ENCODE peak calls at places on chromosomes 11 and 22, in five cellular contexts. One of them, this sample, is unnamed.

GRCh38 chr22:46087816-46088277 is 62.5 kb upstream of the PPARA start:
- DNase-seq in activated effector memory CD4-positive, alpha-beta T cell treated with Interleukin-2 at 50 U/mL for 16 hours: no peak
- DNase-seq in stimulated activated CD4-positive, alpha-beta T cell treated with anti-CD3 and anti-CD28 coated beads, TNF-alpha, amount 100 ng/mL, for 4 hours: no peak
- DNase-seq in NAMALWA: no peak
- DNase-seq in activated CD4-positive, CD25-positive, alpha-beta regulatory T cell: no peak
- DNase-seq in this sample: peak

GRCh38 chr11:92269841-92270240 is 45.2 kb downstream of the FAT3 start:
- DNase-seq in activated effector memory CD4-positive, alpha-beta T cell treated with Interleukin-2 at 50 U/mL for 16 hours: no peak
- DNase-seq in activated CD4-positive, CD25-positive, alpha-beta regulatory T cell: no peak
- DNase-seq in NAMALWA: no peak
- DNase-seq in stimulated activated CD4-positive, alpha-beta T cell treated with anti-CD3 and anti-CD28 coated beads, TNF-alpha, amount 100 ng/mL, for 4 hours: no peak
- DNase-seq in this sample: no peak

GRCh38 chr11:104129138-104129537 is 34.8 kb downstream of the PDGFD start:
- DNase-seq in NAMALWA: no peak
- DNase-seq in activated effector memory CD4-positive, alpha-beta T cell treated with Interleukin-2 at 50 U/mL for 16 hours: no peak
- DNase-seq in stimulated activated CD4-positive, alpha-beta T cell treated with anti-CD3 and anti-CD28 coated beads, TNF-alpha, amount 100 ng/mL, for 4 hours: no peak
- DNase-seq in activated CD4-positive, CD25-positive, alpha-beta regulatory T cell: no peak
- DNase-seq in this sample: no peak

GRCh38 chr11:2771758-2772466 is 72.1 kb upstream of the KCNQ1OT1 start:
- DNase-seq in activated effector memory CD4-positive, alpha-beta T cell treated with Interleukin-2 at 50 U/mL for 16 hours: no peak
- DNase-seq in stimulated activated CD4-positive, alpha-beta T cell treated with anti-CD3 and anti-CD28 coated beads, TNF-alpha, amount 100 ng/mL, for 4 hours: no peak
- DNase-seq in NAMALWA: no peak
- DNase-seq in activated CD4-positive, CD25-positive, alpha-beta regulatory T cell: no peak
- DNase-seq in this sample: no peak

GRCh38 chr11:14448229-14448628 is 51.4 kb downstream of the COPB1 start:
- DNase-seq in NAMALWA: no peak
- DNase-seq in stimulated activated CD4-positive, alpha-beta T cell treated with anti-CD3 and anti-CD28 coated beads, TNF-alpha, amount 100 ng/mL, for 4 hours: no peak
- DNase-seq in activated effector memory CD4-positive, alpha-beta T cell treated with Interleukin-2 at 50 U/mL for 16 hours: no peak
- DNase-seq in activated CD4-positive, CD25-positive, alpha-beta regulatory T cell: no peak
- DNase-seq in this sample: no peak

GRCh38 chr11:69035959-69036340 is 12.8 kb upstream of the TPCN2 start:
- DNase-seq in stimulated activated CD4-positive, alpha-beta T cell treated with anti-CD3 and anti-CD28 coated beads, TNF-alpha, amount 100 ng/mL, for 4 hours: no peak
- DNase-seq in activated effector memory CD4-positive, alpha-beta T cell treated with Interleukin-2 at 50 U/mL for 16 hours: no peak
- DNase-seq in NAMALWA: no peak
- DNase-seq in activated CD4-positive, CD25-positive, alpha-beta regulatory T cell: no peak
- DNase-seq in this sample: peak

GRCh38 chr22:32987081-32987631 is 71.0 kb downstream of the SYN3 start:
- DNase-seq in activated CD4-positive, CD25-positive, alpha-beta regulatory T cell: no peak
- DNase-seq in activated effector memory CD4-positive, alpha-beta T cell treated with Interleukin-2 at 50 U/mL for 16 hours: no peak
- DNase-seq in NAMALWA: no peak
- DNase-seq in stimulated activated CD4-positive, alpha-beta T cell treated with anti-CD3 and anti-CD28 coated beads, TNF-alpha, amount 100 ng/mL, for 4 hours: no peak
- DNase-seq in this sample: peak

GRCh38 chr11:67265633-67266423 is 445 bp upstream of the GRK2 start:
- DNase-seq in NAMALWA: peak
- DNase-seq in stimulated activated CD4-positive, alpha-beta T cell treated with anti-CD3 and anti-CD28 coated beads, TNF-alpha, amount 100 ng/mL, for 4 hours: peak
- DNase-seq in activated effector memory CD4-positive, alpha-beta T cell treated with Interleukin-2 at 50 U/mL for 16 hours: peak
- DNase-seq in activated CD4-positive, CD25-positive, alpha-beta regulatory T cell: peak
- DNase-seq in this sample: peak

GRCh38 chr11:47264119-47264915 is 5.6 kb upstream of the MADD start:
- DNase-seq in activated effector memory CD4-positive, alpha-beta T cell treated with Interleukin-2 at 50 U/mL for 16 hours: no peak
- DNase-seq in activated CD4-positive, CD25-positive, alpha-beta regulatory T cell: no peak
- DNase-seq in NAMALWA: no peak
- DNase-seq in stimulated activated CD4-positive, alpha-beta T cell treated with anti-CD3 and anti-CD28 coated beads, TNF-alpha, amount 100 ng/mL, for 4 hours: no peak
- DNase-seq in this sample: peak

GRCh38 chr11:12200359-12201015 is 90.1 kb downstream of the MICAL2 start:
- DNase-seq in NAMALWA: no peak
- DNase-seq in activated CD4-positive, CD25-positive, alpha-beta regulatory T cell: no peak
- DNase-seq in stimulated activated CD4-positive, alpha-beta T cell treated with anti-CD3 and anti-CD28 coated beads, TNF-alpha, amount 100 ng/mL, for 4 hours: no peak
- DNase-seq in activated effector memory CD4-positive, alpha-beta T cell treated with Interleukin-2 at 50 U/mL for 16 hours: no peak
- DNase-seq in this sample: peak

GRCh38 chr22:26922804-26923203 is 265.4 kb downstream of the MIAT start:
- DNase-seq in NAMALWA: no peak
- DNase-seq in activated CD4-positive, CD25-positive, alpha-beta regulatory T cell: no peak
- DNase-seq in activated effector memory CD4-positive, alpha-beta T cell treated with Interleukin-2 at 50 U/mL for 16 hours: no peak
- DNase-seq in stimulated activated CD4-positive, alpha-beta T cell treated with anti-CD3 and anti-CD28 coated beads, TNF-alpha, amount 100 ng/mL, for 4 hours: no peak
- DNase-seq in this sample: no peak

GRCh38 chr11:17280494-17281127 is 4.1 kb downstream of the NUCB2 start:
- DNase-seq in activated effector memory CD4-positive, alpha-beta T cell treated with Interleukin-2 at 50 U/mL for 16 hours: no peak
- DNase-seq in NAMALWA: no peak
- DNase-seq in stimulated activated CD4-positive, alpha-beta T cell treated with anti-CD3 and anti-CD28 coated beads, TNF-alpha, amount 100 ng/mL, for 4 hours: no peak
- DNase-seq in activated CD4-positive, CD25-positive, alpha-beta regulatory T cell: no peak
- DNase-seq in this sample: peak

GRCh38 chr11:44943118-44943517 is 7.6 kb downstream of the TP53I11 start:
- DNase-seq in activated CD4-positive, CD25-positive, alpha-beta regulatory T cell: no peak
- DNase-seq in activated effector memory CD4-positive, alpha-beta T cell treated with Interleukin-2 at 50 U/mL for 16 hours: no peak
- DNase-seq in NAMALWA: peak
- DNase-seq in stimulated activated CD4-positive, alpha-beta T cell treated with anti-CD3 and anti-CD28 coated beads, TNF-alpha, amount 100 ng/mL, for 4 hours: no peak
- DNase-seq in this sample: no peak

GRCh38 chr11:60910281-60910687 is 3.7 kb upstream of the TMEM109 start:
- DNase-seq in stimulated activated CD4-positive, alpha-beta T cell treated with anti-CD3 and anti-CD28 coated beads, TNF-alpha, amount 100 ng/mL, for 4 hours: no peak
- DNase-seq in NAMALWA: peak
- DNase-seq in activated CD4-positive, CD25-positive, alpha-beta regulatory T cell: no peak
- DNase-seq in activated effector memory CD4-positive, alpha-beta T cell treated with Interleukin-2 at 50 U/mL for 16 hours: no peak
- DNase-seq in this sample: no peak

GRCh38 chr22:22816171-22816514 is 71.5 kb upstream of the IGLL5 start:
- DNase-seq in activated CD4-positive, CD25-positive, alpha-beta regulatory T cell: no peak
- DNase-seq in activated effector memory CD4-positive, alpha-beta T cell treated with Interleukin-2 at 50 U/mL for 16 hours: no peak
- DNase-seq in stimulated activated CD4-positive, alpha-beta T cell treated with anti-CD3 and anti-CD28 coated beads, TNF-alpha, amount 100 ng/mL, for 4 hours: no peak
- DNase-seq in NAMALWA: no peak
- DNase-seq in this sample: no peak

GRCh38 chr11:104658177-104658576 is 240.1 kb downstream of the CASP12 start:
- DNase-seq in activated effector memory CD4-positive, alpha-beta T cell treated with Interleukin-2 at 50 U/mL for 16 hours: no peak
- DNase-seq in stimulated activated CD4-positive, alpha-beta T cell treated with anti-CD3 and anti-CD28 coated beads, TNF-alpha, amount 100 ng/mL, for 4 hours: no peak
- DNase-seq in NAMALWA: no peak
- DNase-seq in activated CD4-positive, CD25-positive, alpha-beta regulatory T cell: no peak
- DNase-seq in this sample: no peak

This sample was measured in fibroblast of the aortic adventitia.